ENCODE peak calls at places on chromosome 5, in eight cellular contexts. One of them, this sample, is unnamed. For H3K4me1 and H3K36me3, the result is how much of the 10 kb centered on the place peaks cover.

GRCh38 chr5:78318337-78318736 is 23.8 kb upstream of the AP3B1 start:
- DNase-seq in mesendoderm: no peak
- DNase-seq in breast epithelium: no peak
- DNase-seq in ascending aorta: no peak
- DNase-seq in heart left ventricle: no peak
- DNase-seq in PC-3: no peak
- DNase-seq in fibroblast of lung: no peak
- DNase-seq in colonic mucosa: no peak
- DNase-seq in this sample: no peak

GRCh38 chr5:6715758-6716633 is 2.8 kb downstream of the TENT4A start:
- DNase-seq in ascending aorta: no peak
- DNase-seq in fibroblast of lung: no peak
- DNase-seq in colonic mucosa: peak
- DNase-seq in PC-3: no peak
- DNase-seq in mesendoderm: no peak
- DNase-seq in breast epithelium: no peak
- DNase-seq in heart left ventricle: no peak
- DNase-seq in this sample: no peak

GRCh38 chr5:24141046-24141445 is 503.7 kb downstream of the CDH10 start:
- DNase-seq in mesendoderm: peak
- DNase-seq in breast epithelium: no peak
- DNase-seq in heart left ventricle: no peak
- DNase-seq in PC-3: no peak
- DNase-seq in colonic mucosa: no peak
- DNase-seq in ascending aorta: no peak
- DNase-seq in fibroblast of lung: peak
- DNase-seq in this sample: no peak

GRCh38 chr5:119966028-119966427 is 336.7 kb downstream of the FAM170A start:
- DNase-seq in mesendoderm: no peak
- DNase-seq in colonic mucosa: no peak
- DNase-seq in fibroblast of lung: peak
- DNase-seq in breast epithelium: no peak
- DNase-seq in ascending aorta: no peak
- DNase-seq in heart left ventricle: no peak
- DNase-seq in PC-3: no peak
- DNase-seq in this sample: no peak

GRCh38 chr5:140261403-140262171 is 41.3 kb downstream of the PFDN1 start:
- DNase-seq in mesendoderm: peak
- DNase-seq in heart left ventricle: peak
- DNase-seq in ascending aorta: peak
- DNase-seq in PC-3: peak
- DNase-seq in fibroblast of lung: peak
- DNase-seq in breast epithelium: no peak
- DNase-seq in colonic mucosa: peak
- DNase-seq in this sample: peak

GRCh38 chr5:16857635-16858034 is 78.5 kb downstream of the MYO10 start:
- DNase-seq in breast epithelium: no peak
- DNase-seq in PC-3: peak
- DNase-seq in ascending aorta: no peak
- DNase-seq in heart left ventricle: no peak
- DNase-seq in mesendoderm: no peak
- DNase-seq in fibroblast of lung: no peak
- DNase-seq in colonic mucosa: no peak
- DNase-seq in this sample: no peak

GRCh38 chr5:135218486-135218755 is 180.6 kb downstream of the MACROH2A1 start:
- DNase-seq in mesendoderm: no peak
- DNase-seq in breast epithelium: no peak
- DNase-seq in ascending aorta: no peak
- DNase-seq in fibroblast of lung: no peak
- DNase-seq in heart left ventricle: no peak
- DNase-seq in PC-3: no peak
- DNase-seq in colonic mucosa: no peak
- DNase-seq in this sample: peak

GRCh38 chr5:119512277-119512676 is 60.0 kb downstream of the HSD17B4 start:
- DNase-seq in mesendoderm: peak
- DNase-seq in colonic mucosa: no peak
- DNase-seq in breast epithelium: no peak
- DNase-seq in PC-3: no peak
- DNase-seq in heart left ventricle: no peak
- DNase-seq in fibroblast of lung: no peak
- DNase-seq in ascending aorta: no peak
- DNase-seq in this sample: no peak

GRCh38 chr5:133661389-133661788 is 49.0 kb upstream of the FSTL4 start:
- DNase-seq in PC-3: no peak
- DNase-seq in heart left ventricle: no peak
- DNase-seq in colonic mucosa: no peak
- DNase-seq in mesendoderm: no peak
- DNase-seq in fibroblast of lung: no peak
- DNase-seq in breast epithelium: no peak
- DNase-seq in ascending aorta: no peak
- DNase-seq in this sample: no peak

GRCh38 chr5:147560982-147561381 is 51.1 kb upstream of the DPYSL3 start:
- DNase-seq in heart left ventricle: no peak
- DNase-seq in breast epithelium: no peak
- DNase-seq in colonic mucosa: no peak
- DNase-seq in mesendoderm: peak
- DNase-seq in fibroblast of lung: no peak
- DNase-seq in PC-3: no peak
- DNase-seq in ascending aorta: no peak
- DNase-seq in this sample: no peak

GRCh38 chr5:6517494-6517893 is 68.8 kb downstream of the UBE2QL1 start:
- DNase-seq in breast epithelium: no peak
- DNase-seq in PC-3: no peak
- DNase-seq in fibroblast of lung: no peak
- DNase-seq in heart left ventricle: no peak
- DNase-seq in mesendoderm: no peak
- DNase-seq in ascending aorta: no peak
- DNase-seq in colonic mucosa: no peak
- DNase-seq in this sample: no peak

GRCh38 chr5:39231705-39232525 is 12.6 kb upstream of the FYB1 start:
- DNase-seq in fibroblast of lung: peak
- DNase-seq in breast epithelium: no peak
- DNase-seq in heart left ventricle: no peak
- DNase-seq in colonic mucosa: no peak
- DNase-seq in mesendoderm: no peak
- DNase-seq in ascending aorta: no peak
- DNase-seq in PC-3: peak
- DNase-seq in this sample: no peak

GRCh38 chr5:148968311-148968710 is 94.6 kb downstream of the SH3TC2 start:
- DNase-seq in mesendoderm: peak
- DNase-seq in PC-3: peak
- DNase-seq in colonic mucosa: no peak
- DNase-seq in heart left ventricle: no peak
- DNase-seq in breast epithelium: no peak
- DNase-seq in fibroblast of lung: no peak
- DNase-seq in ascending aorta: no peak
- DNase-seq in this sample: no peak

GRCh38 chr5:148967783-148968182 is 95.1 kb downstream of the SH3TC2 start:
- DNase-seq in breast epithelium: no peak
- DNase-seq in heart left ventricle: no peak
- DNase-seq in ascending aorta: no peak
- DNase-seq in fibroblast of lung: no peak
- DNase-seq in PC-3: no peak
- DNase-seq in colonic mucosa: peak
- DNase-seq in mesendoderm: no peak
- DNase-seq in this sample: no peak

GRCh38 chr5:148963679-148964078 is 99.2 kb downstream of the SH3TC2 start:
- DNase-seq in breast epithelium: no peak
- DNase-seq in colonic mucosa: no peak
- DNase-seq in heart left ventricle: no peak
- DNase-seq in fibroblast of lung: no peak
- DNase-seq in ascending aorta: no peak
- DNase-seq in mesendoderm: no peak
- DNase-seq in PC-3: no peak
- DNase-seq in this sample: no peak

GRCh38 chr5:148966937-148967336 is 95.9 kb downstream of the SH3TC2 start:
- DNase-seq in colonic mucosa: peak
- DNase-seq in heart left ventricle: no peak
- DNase-seq in breast epithelium: no peak
- DNase-seq in PC-3: no peak
- DNase-seq in mesendoderm: no peak
- DNase-seq in fibroblast of lung: no peak
- DNase-seq in ascending aorta: no peak
- DNase-seq in this sample: no peak

GRCh38 chr5:148966348-148966747 is 96.5 kb downstream of the SH3TC2 start:
- DNase-seq in fibroblast of lung: no peak
- DNase-seq in heart left ventricle: no peak
- DNase-seq in ascending aorta: no peak
- DNase-seq in PC-3: no peak
- DNase-seq in colonic mucosa: no peak
- DNase-seq in mesendoderm: no peak
- DNase-seq in breast epithelium: no peak
- DNase-seq in this sample: peak
- H3K4me1 ChIP-seq in fibroblast of lung: under half
- H3K4me1 ChIP-seq in heart left ventricle: under half
- H3K4me1 ChIP-seq in ascending aorta: under half
- H3K4me1 ChIP-seq in PC-3: half or more
- H3K4me1 ChIP-seq in colonic mucosa: under half
- H3K4me1 ChIP-seq in mesendoderm: under half
- H3K4me1 ChIP-seq in breast epithelium: under half
- H3K4me1 ChIP-seq in this sample: half or more

DNA sequence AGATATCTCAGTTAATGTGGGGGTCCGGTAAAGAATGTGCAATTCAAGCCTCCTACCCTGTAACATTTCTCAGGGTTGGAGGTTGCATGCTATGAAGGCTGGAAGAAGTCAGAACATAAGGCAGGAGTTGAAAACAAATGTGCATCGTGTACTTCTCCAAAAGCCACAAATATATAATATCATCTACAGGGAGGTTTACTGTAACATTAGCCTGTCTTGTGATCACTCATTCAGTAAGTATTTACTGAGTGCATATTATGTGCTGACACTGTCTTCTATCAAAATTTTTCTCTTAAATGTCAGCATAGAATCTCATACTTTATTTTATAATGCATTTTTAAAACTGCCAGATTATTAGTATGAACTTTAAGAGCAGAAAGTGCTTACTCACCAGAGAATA is 105.6 kb upstream of the ZNF366 start:
- DNase-seq in ascending aorta: no peak
- DNase-seq in breast epithelium: no peak
- DNase-seq in fibroblast of lung: no peak
- DNase-seq in PC-3: peak
- DNase-seq in heart left ventricle: no peak
- DNase-seq in mesendoderm: no peak
- DNase-seq in colonic mucosa: no peak
- DNase-seq in this sample: no peak
- H3K4me3 ChIP-seq in ascending aorta: no peak
- H3K4me3 ChIP-seq in breast epithelium: no peak
- H3K4me3 ChIP-seq in fibroblast of lung: no peak
- H3K4me3 ChIP-seq in PC-3: no peak
- H3K4me3 ChIP-seq in heart left ventricle: no peak
- H3K4me3 ChIP-seq in mesendoderm: no peak
- H3K4me3 ChIP-seq in colonic mucosa: no peak
- H3K4me3 ChIP-seq in this sample: no peak

GRCh38 chr5:150540042-150540441 is 32.1 kb downstream of the NDST1 start:
- DNase-seq in fibroblast of lung: no peak
- DNase-seq in heart left ventricle: no peak
- DNase-seq in mesendoderm: no peak
- DNase-seq in PC-3: no peak
- DNase-seq in colonic mucosa: no peak
- DNase-seq in ascending aorta: no peak
- DNase-seq in breast epithelium: no peak
- DNase-seq in this sample: no peak

GRCh38 chr5:150541895-150542294 is 34.0 kb downstream of the NDST1 start:
- DNase-seq in ascending aorta: no peak
- DNase-seq in fibroblast of lung: no peak
- DNase-seq in colonic mucosa: no peak
- DNase-seq in heart left ventricle: no peak
- DNase-seq in breast epithelium: no peak
- DNase-seq in mesendoderm: no peak
- DNase-seq in PC-3: peak
- DNase-seq in this sample: no peak

GRCh38 chr5:150541397-150541675 is 33.4 kb downstream of the NDST1 start:
- DNase-seq in ascending aorta: no peak
- DNase-seq in colonic mucosa: no peak
- DNase-seq in breast epithelium: no peak
- DNase-seq in heart left ventricle: no peak
- DNase-seq in mesendoderm: no peak
- DNase-seq in PC-3: no peak
- DNase-seq in fibroblast of lung: no peak
- DNase-seq in this sample: no peak

GRCh38 chr5:150539206-150539605 is 31.3 kb downstream of the NDST1 start:
- DNase-seq in mesendoderm: no peak
- DNase-seq in fibroblast of lung: no peak
- DNase-seq in breast epithelium: no peak
- DNase-seq in PC-3: no peak
- DNase-seq in heart left ventricle: no peak
- DNase-seq in ascending aorta: no peak
- DNase-seq in colonic mucosa: no peak
- DNase-seq in this sample: no peak

GRCh38 chr5:150540615-150541396 is 32.9 kb downstream of the NDST1 start:
- DNase-seq in colonic mucosa: no peak
- DNase-seq in ascending aorta: peak
- DNase-seq in heart left ventricle: peak
- DNase-seq in mesendoderm: no peak
- DNase-seq in PC-3: peak
- DNase-seq in fibroblast of lung: peak
- DNase-seq in breast epithelium: peak
- DNase-seq in this sample: no peak
- H3K36me3 ChIP-seq in colonic mucosa: under half
- H3K36me3 ChIP-seq in ascending aorta: half or more
- H3K36me3 ChIP-seq in heart left ventricle: half or more
- H3K36me3 ChIP-seq in mesendoderm: under half
- H3K36me3 ChIP-seq in PC-3: under half
- H3K36me3 ChIP-seq in fibroblast of lung: under half
- H3K36me3 ChIP-seq in breast epithelium: under half
- H3K36me3 ChIP-seq in this sample: under half

GRCh38 chr5:1494780-1495524 is 28.8 kb downstream of the LPCAT1 start:
- DNase-seq in ascending aorta: no peak
- DNase-seq in breast epithelium: no peak
- DNase-seq in heart left ventricle: no peak
- DNase-seq in PC-3: no peak
- DNase-seq in mesendoderm: no peak
- DNase-seq in colonic mucosa: peak
- DNase-seq in fibroblast of lung: no peak
- DNase-seq in this sample: no peak

GRCh38 chr5:1495525-1495897 is 28.2 kb downstream of the LPCAT1 start:
- DNase-seq in heart left ventricle: no peak
- DNase-seq in fibroblast of lung: no peak
- DNase-seq in colonic mucosa: no peak
- DNase-seq in ascending aorta: no peak
- DNase-seq in PC-3: no peak
- DNase-seq in mesendoderm: no peak
- DNase-seq in breast epithelium: no peak
- DNase-seq in this sample: no peak

GRCh38 chr5:1498623-1499416 is 24.9 kb downstream of the LPCAT1 start:
- DNase-seq in mesendoderm: no peak
- DNase-seq in breast epithelium: no peak
- DNase-seq in fibroblast of lung: no peak
- DNase-seq in ascending aorta: no peak
- DNase-seq in colonic mucosa: no peak
- DNase-seq in heart left ventricle: no peak
- DNase-seq in PC-3: no peak
- DNase-seq in this sample: no peak

GRCh38 chr5:1497795-1498622 is 25.8 kb downstream of the LPCAT1 start:
- DNase-seq in breast epithelium: no peak
- DNase-seq in PC-3: no peak
- DNase-seq in heart left ventricle: no peak
- DNase-seq in ascending aorta: no peak
- DNase-seq in colonic mucosa: no peak
- DNase-seq in mesendoderm: no peak
- DNase-seq in fibroblast of lung: peak
- DNase-seq in this sample: no peak

GRCh38 chr5:1497271-1497777 is 26.4 kb downstream of the LPCAT1 start:
- DNase-seq in heart left ventricle: no peak
- DNase-seq in colonic mucosa: no peak
- DNase-seq in fibroblast of lung: no peak
- DNase-seq in mesendoderm: no peak
- DNase-seq in ascending aorta: no peak
- DNase-seq in breast epithelium: no peak
- DNase-seq in PC-3: no peak
- DNase-seq in this sample: no peak
- H3K4me1 ChIP-seq in heart left ventricle: under half
- H3K4me1 ChIP-seq in colonic mucosa: under half
- H3K4me1 ChIP-seq in fibroblast of lung: under half
- H3K4me1 ChIP-seq in mesendoderm: under half
- H3K4me1 ChIP-seq in ascending aorta: under half
- H3K4me1 ChIP-seq in breast epithelium: under half
- H3K4me1 ChIP-seq in PC-3: under half
- H3K4me1 ChIP-seq in this sample: under half